ENCODE peak calls at places on chromosomes 3 and 15, in seven cellular contexts. One of them, this sample, is unnamed.

GRCh38 chr3:67863869-67864268 is 209.5 kb upstream of the SUCLG2 start:
- DNase-seq in activated T-helper 9 cell treated with anti-CD3 and anti-CD28 coated beads, Interleukin-2, amount 50 U/mL, for 16 hours: no peak
- DNase-seq in transverse colon: no peak
- DNase-seq in GM12865: peak; percentile 9
- DNase-seq in stimulated activated CD8-positive, alpha-beta memory T cell treated with anti-CD3 and anti-CD28 coated beads, Interleukin-7, amount 100 ng/mL, for 48 hours: no peak
- DNase-seq in EL: peak; percentile 29
- DNase-seq in Calu3: no peak
- DNase-seq in this sample: no peak

GRCh38 chr15:99054025-99054387 is 46.4 kb upstream of the PGPEP1L start:
- DNase-seq in activated T-helper 9 cell treated with anti-CD3 and anti-CD28 coated beads, Interleukin-2, amount 50 U/mL, for 16 hours: no peak
- DNase-seq in transverse colon: no peak
- DNase-seq in GM12865: no peak
- DNase-seq in stimulated activated CD8-positive, alpha-beta memory T cell treated with anti-CD3 and anti-CD28 coated beads, Interleukin-7, amount 100 ng/mL, for 48 hours: no peak
- DNase-seq in EL: no peak
- DNase-seq in Calu3: no peak
- DNase-seq in this sample: no peak

GRCh38 chr15:40272713-40273056 is 10.2 kb downstream of the ANKRD63 start:
- DNase-seq in activated T-helper 9 cell treated with anti-CD3 and anti-CD28 coated beads, Interleukin-2, amount 50 U/mL, for 16 hours: no peak
- DNase-seq in transverse colon: no peak
- DNase-seq in GM12865: no peak
- DNase-seq in stimulated activated CD8-positive, alpha-beta memory T cell treated with anti-CD3 and anti-CD28 coated beads, Interleukin-7, amount 100 ng/mL, for 48 hours: no peak
- DNase-seq in EL: no peak
- DNase-seq in Calu3: peak; percentile 21
- DNase-seq in this sample: no peak

GRCh38 chr3:157231071-157231470 is 71.1 kb upstream of the CCNL1 start:
- DNase-seq in activated T-helper 9 cell treated with anti-CD3 and anti-CD28 coated beads, Interleukin-2, amount 50 U/mL, for 16 hours: no peak
- DNase-seq in transverse colon: no peak
- DNase-seq in GM12865: no peak
- DNase-seq in stimulated activated CD8-positive, alpha-beta memory T cell treated with anti-CD3 and anti-CD28 coated beads, Interleukin-7, amount 100 ng/mL, for 48 hours: no peak
- DNase-seq in EL: peak; percentile 49
- DNase-seq in Calu3: no peak
- DNase-seq in this sample: no peak

GRCh38 chr3:69105320-69105719 is 17.1 kb downstream of the LMOD3 start:
- DNase-seq in activated T-helper 9 cell treated with anti-CD3 and anti-CD28 coated beads, Interleukin-2, amount 50 U/mL, for 16 hours: no peak
- DNase-seq in transverse colon: no peak
- DNase-seq in GM12865: no peak
- DNase-seq in stimulated activated CD8-positive, alpha-beta memory T cell treated with anti-CD3 and anti-CD28 coated beads, Interleukin-7, amount 100 ng/mL, for 48 hours: no peak
- DNase-seq in EL: peak; percentile 38
- DNase-seq in Calu3: no peak
- DNase-seq in this sample: no peak

GRCh38 chr3:48619541-48620524 is 1.7 kb downstream of the TMEM89 start:
- DNase-seq in activated T-helper 9 cell treated with anti-CD3 and anti-CD28 coated beads, Interleukin-2, amount 50 U/mL, for 16 hours: no peak
- DNase-seq in transverse colon: no peak
- DNase-seq in GM12865: no peak
- DNase-seq in stimulated activated CD8-positive, alpha-beta memory T cell treated with anti-CD3 and anti-CD28 coated beads, Interleukin-7, amount 100 ng/mL, for 48 hours: no peak
- DNase-seq in EL: no peak
- DNase-seq in Calu3: no peak
- DNase-seq in this sample: no peak

GRCh38 chr3:149342413-149343340 is 9.2 kb upstream of the TM4SF18 start:
- DNase-seq in activated T-helper 9 cell treated with anti-CD3 and anti-CD28 coated beads, Interleukin-2, amount 50 U/mL, for 16 hours: no peak
- DNase-seq in transverse colon: no peak
- DNase-seq in GM12865: no peak
- DNase-seq in stimulated activated CD8-positive, alpha-beta memory T cell treated with anti-CD3 and anti-CD28 coated beads, Interleukin-7, amount 100 ng/mL, for 48 hours: no peak
- DNase-seq in EL: peak; percentile 82
- DNase-seq in Calu3: peak; percentile 32
- DNase-seq in this sample: no peak

GRCh38 chr3:50336452-50337174 is 4.0 kb downstream of the RASSF1 start:
- DNase-seq in activated T-helper 9 cell treated with anti-CD3 and anti-CD28 coated beads, Interleukin-2, amount 50 U/mL, for 16 hours: no peak
- DNase-seq in transverse colon: no peak
- DNase-seq in GM12865: no peak
- DNase-seq in stimulated activated CD8-positive, alpha-beta memory T cell treated with anti-CD3 and anti-CD28 coated beads, Interleukin-7, amount 100 ng/mL, for 48 hours: no peak
- DNase-seq in EL: no peak
- DNase-seq in Calu3: no peak
- DNase-seq in this sample: no peak

GRCh38 chr3:157438371-157438735 is 1.7 kb downstream of the PTX3 start:
- DNase-seq in activated T-helper 9 cell treated with anti-CD3 and anti-CD28 coated beads, Interleukin-2, amount 50 U/mL, for 16 hours: no peak
- DNase-seq in transverse colon: no peak
- DNase-seq in GM12865: no peak
- DNase-seq in stimulated activated CD8-positive, alpha-beta memory T cell treated with anti-CD3 and anti-CD28 coated beads, Interleukin-7, amount 100 ng/mL, for 48 hours: no peak
- DNase-seq in EL: peak; percentile 45
- DNase-seq in Calu3: peak; percentile 13
- DNase-seq in this sample: no peak

GRCh38 chr3:31165399-31165860 is 271.0 kb upstream of the GADL1 start:
- DNase-seq in activated T-helper 9 cell treated with anti-CD3 and anti-CD28 coated beads, Interleukin-2, amount 50 U/mL, for 16 hours: no peak
- DNase-seq in transverse colon: no peak
- DNase-seq in GM12865: no peak
- DNase-seq in stimulated activated CD8-positive, alpha-beta memory T cell treated with anti-CD3 and anti-CD28 coated beads, Interleukin-7, amount 100 ng/mL, for 48 hours: no peak
- DNase-seq in EL: no peak
- DNase-seq in Calu3: no peak
- DNase-seq in this sample: no peak

GRCh38 chr15:51038258-51039042 is 56.3 kb downstream of the TNFAIP8L3 start:
- DNase-seq in activated T-helper 9 cell treated with anti-CD3 and anti-CD28 coated beads, Interleukin-2, amount 50 U/mL, for 16 hours: no peak
- DNase-seq in transverse colon: no peak
- DNase-seq in GM12865: no peak
- DNase-seq in stimulated activated CD8-positive, alpha-beta memory T cell treated with anti-CD3 and anti-CD28 coated beads, Interleukin-7, amount 100 ng/mL, for 48 hours: no peak
- DNase-seq in EL: no peak
- DNase-seq in Calu3: no peak
- DNase-seq in this sample: no peak

GRCh38 chr3:39126532-39127071 is 19.1 kb downstream of the TTC21A start:
- DNase-seq in activated T-helper 9 cell treated with anti-CD3 and anti-CD28 coated beads, Interleukin-2, amount 50 U/mL, for 16 hours: no peak
- DNase-seq in transverse colon: peak; percentile 56
- DNase-seq in GM12865: peak; percentile 56
- DNase-seq in stimulated activated CD8-positive, alpha-beta memory T cell treated with anti-CD3 and anti-CD28 coated beads, Interleukin-7, amount 100 ng/mL, for 48 hours: no peak
- DNase-seq in EL: peak; percentile 53
- DNase-seq in Calu3: peak; percentile 68
- DNase-seq in this sample: peak; percentile 71

GRCh38 chr15:88604381-88604951 is 16.7 kb upstream of the AEN start:
- DNase-seq in activated T-helper 9 cell treated with anti-CD3 and anti-CD28 coated beads, Interleukin-2, amount 50 U/mL, for 16 hours: no peak
- DNase-seq in transverse colon: no peak
- DNase-seq in GM12865: no peak
- DNase-seq in stimulated activated CD8-positive, alpha-beta memory T cell treated with anti-CD3 and anti-CD28 coated beads, Interleukin-7, amount 100 ng/mL, for 48 hours: no peak
- DNase-seq in EL: no peak
- DNase-seq in Calu3: no peak
- DNase-seq in this sample: no peak

GRCh38 chr3:81339040-81339845 is 422.2 kb downstream of the GBE1 start:
- DNase-seq in activated T-helper 9 cell treated with anti-CD3 and anti-CD28 coated beads, Interleukin-2, amount 50 U/mL, for 16 hours: no peak
- DNase-seq in transverse colon: no peak
- DNase-seq in GM12865: peak; percentile 5
- DNase-seq in stimulated activated CD8-positive, alpha-beta memory T cell treated with anti-CD3 and anti-CD28 coated beads, Interleukin-7, amount 100 ng/mL, for 48 hours: no peak
- DNase-seq in EL: peak; percentile 17
- DNase-seq in Calu3: no peak
- DNase-seq in this sample: no peak

GRCh38 chr3:133488785-133489367 is 84.6 kb upstream of the CDV3 start:
- DNase-seq in activated T-helper 9 cell treated with anti-CD3 and anti-CD28 coated beads, Interleukin-2, amount 50 U/mL, for 16 hours: no peak
- DNase-seq in transverse colon: no peak
- DNase-seq in GM12865: peak; percentile 70
- DNase-seq in stimulated activated CD8-positive, alpha-beta memory T cell treated with anti-CD3 and anti-CD28 coated beads, Interleukin-7, amount 100 ng/mL, for 48 hours: no peak
- DNase-seq in EL: peak; percentile 60
- DNase-seq in Calu3: peak; percentile 33
- DNase-seq in this sample: no peak

GRCh38 chr3:172709776-172710708 is 825 bp downstream of the NCEH1 start:
- DNase-seq in activated T-helper 9 cell treated with anti-CD3 and anti-CD28 coated beads, Interleukin-2, amount 50 U/mL, for 16 hours: no peak
- DNase-seq in transverse colon: peak; percentile 41
- DNase-seq in GM12865: peak; percentile 15
- DNase-seq in stimulated activated CD8-positive, alpha-beta memory T cell treated with anti-CD3 and anti-CD28 coated beads, Interleukin-7, amount 100 ng/mL, for 48 hours: no peak
- DNase-seq in EL: peak; percentile 45
- DNase-seq in Calu3: peak; percentile 44
- DNase-seq in this sample: peak; percentile 54

GRCh38 chr3:44894485-44894884 is 20.1 kb downstream of the TGM4 start:
- DNase-seq in activated T-helper 9 cell treated with anti-CD3 and anti-CD28 coated beads, Interleukin-2, amount 50 U/mL, for 16 hours: no peak
- DNase-seq in transverse colon: no peak
- DNase-seq in GM12865: no peak
- DNase-seq in stimulated activated CD8-positive, alpha-beta memory T cell treated with anti-CD3 and anti-CD28 coated beads, Interleukin-7, amount 100 ng/mL, for 48 hours: no peak
- DNase-seq in EL: peak; percentile 40
- DNase-seq in Calu3: no peak
- DNase-seq in this sample: no peak

GRCh38 chr3:111531446-111531845 is 10.6 kb upstream of the CD96 start:
- DNase-seq in activated T-helper 9 cell treated with anti-CD3 and anti-CD28 coated beads, Interleukin-2, amount 50 U/mL, for 16 hours: no peak
- DNase-seq in transverse colon: no peak
- DNase-seq in GM12865: no peak
- DNase-seq in stimulated activated CD8-positive, alpha-beta memory T cell treated with anti-CD3 and anti-CD28 coated beads, Interleukin-7, amount 100 ng/mL, for 48 hours: no peak
- DNase-seq in EL: peak; percentile 70
- DNase-seq in Calu3: no peak
- DNase-seq in this sample: no peak

GRCh38 chr15:87939838-87940457 is 316.6 kb downstream of the NTRK3 start:
- DNase-seq in activated T-helper 9 cell treated with anti-CD3 and anti-CD28 coated beads, Interleukin-2, amount 50 U/mL, for 16 hours: no peak
- DNase-seq in transverse colon: no peak
- DNase-seq in GM12865: no peak
- DNase-seq in stimulated activated CD8-positive, alpha-beta memory T cell treated with anti-CD3 and anti-CD28 coated beads, Interleukin-7, amount 100 ng/mL, for 48 hours: no peak
- DNase-seq in EL: no peak
- DNase-seq in Calu3: no peak
- DNase-seq in this sample: no peak